ENCODE peak calls at places on chromosomes 16 and 17, in ten cellular contexts. W is lower leg skin, X is cardiac muscle cell, S is AG04450, J is foreskin fibroblast, I is left ventricle myocardium inferior, K is gastrocnemius medialis, P is left lung, H is ascending aorta, E is astrocyte of the spinal cord. C is an unnamed sample.

GRCh38 chr16:23682181-23682580 is 3.5 kb downstream of the PLK1 start:
- DNase-seq in W (no peak), X (no peak), S (no peak), J (peak), I (no peak), K (no peak), P (no peak), H (no peak), E (no peak), C (no peak)

GRCh38 chr16:31487720-31488629 is 5.1 kb downstream of the SLC5A2 start:
- DNase-seq in W (no peak), X (peak), S (no peak), J (peak), I (peak), K (no peak), P (peak), H (no peak), E (no peak), C (no peak)

GRCh38 chr17:18028684-18029540 is 10.1 kb downstream of the ATPAF2 start:
- DNase-seq in W (peak), X (no peak), S (no peak), J (no peak), I (no peak), K (no peak), P (no peak), H (no peak), E (no peak), C (no peak)

GRCh38 chr16:49528035-49528434 is 154.4 kb downstream of the C16orf78 start:
- DNase-seq in W (no peak), X (peak), S (no peak), J (peak), I (no peak), K (no peak), P (no peak), H (no peak), E (peak), C (no peak)

GRCh38 chr16:84318091-84318975 is 23.7 kb downstream of the WFDC1 start:
- DNase-seq in W (no peak), X (no peak), S (no peak), J (no peak), I (no peak), K (no peak), P (no peak), H (no peak), E (no peak), C (no peak)

GRCh38 chr16:85686912-85687591 is 1.7 kb downstream of the GINS2 start:
- DNase-seq in W (no peak), X (no peak), S (no peak), J (no peak), I (no peak), K (no peak), P (no peak), H (no peak), E (no peak), C (no peak)

GRCh38 chr17:57309479-57309878 is 53.2 kb downstream of the MSI2 start:
- DNase-seq in W (no peak), X (no peak), S (no peak), J (no peak), I (no peak), K (no peak), P (no peak), H (no peak), E (no peak), C (no peak)

GRCh38 chr17:51118330-51119195 is 2.1 kb downstream of the SPAG9 start:
- DNase-seq in W (peak), X (no peak), S (no peak), J (no peak), I (no peak), K (peak), P (peak), H (no peak), E (no peak), C (no peak)

GRCh38 chr17:5069724-5070123 is 8.5 kb upstream of the ZFP3 start:
- DNase-seq in W (no peak), X (no peak), S (no peak), J (peak), I (no peak), K (no peak), P (no peak), H (no peak), E (no peak), C (no peak)

GRCh38 chr16:51053805-51054204 is 97.3 kb downstream of the SALL1 start:
- DNase-seq in W (peak), X (no peak), S (no peak), J (no peak), I (no peak), K (no peak), P (no peak), H (no peak), E (no peak), C (no peak)

GRCh38 chr17:31593806-31594205 is 202.3 kb downstream of the RAB11FIP4 start:
- DNase-seq in W (no peak), X (no peak), S (no peak), J (peak), I (peak), K (peak), P (no peak), H (peak), E (peak), C (peak)

GRCh38 chr16:12833939-12834338 is 30.3 kb upstream of the CPPED1 start:
- DNase-seq in W (no peak), X (no peak), S (no peak), J (peak), I (no peak), K (no peak), P (no peak), H (no peak), E (peak), C (no peak)

GRCh38 chr17:78738698-78739097 is 43.4 kb downstream of the CYTH1 start:
- DNase-seq in W (no peak), X (no peak), S (no peak), J (peak), I (no peak), K (no peak), P (no peak), H (no peak), E (no peak), C (no peak)

GRCh38 chr16:22425036-22425801 is 50.8 kb upstream of the CDR2 start:
- DNase-seq in W (peak), X (no peak), S (no peak), J (peak), I (peak), K (peak), P (no peak), H (no peak), E (no peak), C (no peak)

GRCh38 chr17:66959641-66960375 is 4.7 kb upstream of the CACNG4 start:
- DNase-seq in W (no peak), X (no peak), S (no peak), J (no peak), I (no peak), K (no peak), P (no peak), H (no peak), E (no peak), C (no peak)

GRCh38 chr17:65062168-65062915 is 5.8 kb upstream of the GNA13 start:
- DNase-seq in W (no peak), X (no peak), S (no peak), J (no peak), I (no peak), K (no peak), P (no peak), H (no peak), E (no peak), C (no peak)

GRCh38 chr16:60225541-60225940 is 1491.4 kb upstream of the GOT2 start:
- DNase-seq in W (no peak), X (no peak), S (no peak), J (no peak), I (no peak), K (no peak), P (no peak), H (no peak), E (no peak), C (no peak)

GRCh38 chr17:58332720-58333395 is 4.3 kb upstream of the TSPOAP1 start:
- DNase-seq in W (no peak), X (no peak), S (no peak), J (no peak), I (peak), K (no peak), P (no peak), H (no peak), E (no peak), C (no peak)

GRCh38 chr16:23515881-23516280 is 5.6 kb upstream of the GGA2 start:
- DNase-seq in W (no peak), X (no peak), S (no peak), J (no peak), I (no peak), K (no peak), P (no peak), H (no peak), E (no peak), C (no peak)

GRCh38 chr17:75480281-75480680 is 23.8 kb downstream of the TMEM94 start:
- DNase-seq in W (no peak), X (no peak), S (no peak), J (no peak), I (no peak), K (peak), P (no peak), H (no peak), E (no peak), C (no peak)

GRCh38 chr17:18318122-18318521 is 3.0 kb downstream of the SMCR8 start:
- DNase-seq in W (no peak), X (no peak), S (no peak), J (no peak), I (no peak), K (no peak), P (no peak), H (no peak), E (no peak), C (no peak)

GRCh38 chr16:35559911-35560636 is 2100.7 kb downstream of the TP53TG3F start:
- DNase-seq in W (no peak), X (no peak), S (no peak), J (no peak), I (no peak), K (no peak), P (no peak), H (no peak), E (no peak), C (no peak)

GRCh38 chr16:87784812-87785211 is 19.0 kb upstream of the KLHDC4 start:
- DNase-seq in W (no peak), X (no peak), S (no peak), J (peak), I (no peak), K (no peak), P (no peak), H (no peak), E (no peak), C (no peak)

GRCh38 chr16:80948886-80949502 is 57.7 kb downstream of the CMC2 start:
- DNase-seq in W (no peak), X (peak), S (no peak), J (peak), I (peak), K (no peak), P (no peak), H (no peak), E (peak), C (no peak)
- TF ChIP-seq CTCF in W (no peak), X (peak), S (peak), J (peak), I (peak), K (peak), P (no peak), H (peak), E (peak), C (peak)

DNA sequence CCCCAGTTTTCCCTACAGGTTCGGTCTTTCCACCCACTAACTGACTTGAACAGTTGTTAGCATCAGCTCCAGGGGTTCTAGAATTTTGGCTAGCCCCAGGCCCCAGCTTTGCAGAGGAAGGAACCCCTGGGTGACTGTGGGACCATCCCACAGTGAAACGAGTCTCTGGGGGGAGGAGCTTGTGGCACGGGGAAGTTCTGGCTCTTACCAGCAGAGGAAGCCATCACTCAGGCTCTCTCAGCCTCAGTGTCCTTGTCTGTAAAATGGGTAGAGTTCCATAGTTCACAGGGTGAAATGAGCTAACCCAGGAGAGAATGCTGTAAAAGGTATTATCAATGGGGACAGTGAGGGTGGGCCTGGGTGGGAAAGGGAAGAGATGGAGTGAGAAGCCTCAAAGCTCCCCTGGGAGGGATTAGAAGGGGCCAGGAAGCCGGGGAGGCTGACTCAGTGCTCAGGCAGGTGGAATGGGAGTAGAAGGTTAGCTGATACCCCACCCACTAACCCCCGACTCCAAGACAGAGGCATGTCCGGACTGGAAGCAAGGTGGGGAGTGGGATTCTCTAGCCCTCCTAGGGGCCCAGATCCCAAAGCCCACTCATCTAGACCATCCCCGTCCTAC is 30.9 kb upstream of the CDC42EP4 start:
- DNase-seq in W (no peak), X (no peak), S (no peak), J (peak), I (no peak), K (no peak), P (no peak), H (no peak), E (no peak), C (no peak)
- H3K4me3 ChIP-seq in W (no peak), X (no peak), S (peak), J (peak), I (peak), K (no peak), P (no peak), H (peak), E (no peak), C (peak)

GRCh38 chr17:39393732-39394131 is 7.7 kb downstream of the FBXL20 start:
- DNase-seq in W (no peak), X (no peak), S (no peak), J (no peak), I (no peak), K (no peak), P (no peak), H (no peak), E (no peak), C (no peak)
- TF ChIP-seq CTCF in W (no peak), X (no peak), S (no peak), J (no peak), I (peak), K (no peak), P (no peak), H (peak), E (no peak), C (no peak)

GRCh38 chr17:54951286-54951685 is 17.2 kb downstream of the COX11 start:
- DNase-seq in W (no peak), X (no peak), S (no peak), J (no peak), I (no peak), K (no peak), P (no peak), H (no peak), E (no peak), C (no peak)

GRCh38 chr17:54956802-54957201 is 11.7 kb downstream of the COX11 start:
- DNase-seq in W (no peak), X (no peak), S (no peak), J (no peak), I (no peak), K (no peak), P (no peak), H (no peak), E (no peak), C (no peak)
- H3K4me3 ChIP-seq in W (no peak), X (no peak), S (no peak), J (no peak), I (no peak), K (no peak), P (no peak), H (no peak), E (no peak), C (no peak)

GRCh38 chr17:39530513-39530912 is 69.2 kb downstream of the CDK12 start:
- DNase-seq in W (no peak), X (no peak), S (no peak), J (no peak), I (no peak), K (no peak), P (no peak), H (no peak), E (no peak), C (no peak)

GRCh38 chr17:39531252-39531651 is 70.0 kb downstream of the CDK12 start:
- DNase-seq in W (no peak), X (no peak), S (no peak), J (no peak), I (no peak), K (no peak), P (no peak), H (no peak), E (no peak), C (no peak)

GRCh38 chr17:39529455-39529854 is 68.2 kb downstream of the CDK12 start:
- DNase-seq in W (no peak), X (no peak), S (no peak), J (no peak), I (no peak), K (no peak), P (no peak), H (no peak), E (no peak), C (no peak)

GRCh38 chr17:39525801-39526506 is 64.7 kb downstream of the CDK12 start:
- DNase-seq in W (no peak), X (no peak), S (no peak), J (no peak), I (no peak), K (no peak), P (peak), H (no peak), E (no peak), C (no peak)

DNA sequence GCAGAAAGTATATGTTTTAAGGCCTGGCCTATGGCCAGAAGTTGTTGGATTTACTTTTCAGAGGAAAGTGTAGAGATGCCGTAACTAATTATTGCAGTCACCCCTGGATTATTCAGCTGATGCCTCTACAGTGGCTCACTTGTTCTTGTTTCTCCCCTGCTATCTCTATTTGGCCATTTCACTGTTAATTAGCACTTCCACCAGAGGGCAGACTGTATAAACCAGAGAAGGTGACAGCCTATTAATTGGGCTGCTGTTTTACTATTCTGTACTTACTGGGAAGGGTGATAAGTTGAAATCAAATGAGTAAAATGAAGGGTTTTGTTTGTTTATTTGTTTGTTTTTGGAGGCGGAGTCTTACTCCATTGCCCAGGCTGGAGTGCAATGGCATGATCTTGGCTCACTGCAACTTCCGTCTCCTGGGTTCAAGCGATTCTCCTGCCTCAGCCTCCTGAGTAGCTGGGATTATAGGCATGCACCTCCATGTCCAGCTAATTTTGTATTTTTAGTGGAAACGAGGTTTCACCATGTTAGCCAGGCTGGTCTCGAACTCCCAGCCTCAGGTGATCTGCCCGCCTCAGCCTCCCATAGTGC is 66.0 kb downstream of the CDK12 start:
- DNase-seq in W (no peak), X (peak), S (no peak), J (peak), I (no peak), K (no peak), P (no peak), H (no peak), E (no peak), C (no peak)
- TF ChIP-seq CTCF in W (no peak), X (peak), S (peak), J (peak), I (peak), K (peak), P (peak), H (peak), E (peak), C (peak)

C was measured in AG04449.